ENCODE peak calls at places on chromosomes 5 and 9, in six cellular contexts. One of them, this sample, is unnamed.

GRCh38 chr9:76873056-76873792 is 32.7 kb downstream of the PRUNE2 start:
- DNase-seq in neuronal stem cell: peak; percentile 52
- DNase-seq in H1: no peak
- DNase-seq in IMR-90: no peak
- DNase-seq in trophoblast cell: no peak
- DNase-seq in mesenchymal stem cell: no peak
- DNase-seq in this sample: peak; percentile 69

GRCh38 chr5:28408186-28408585 is 1369.8 kb upstream of the CDH9 start:
- DNase-seq in neuronal stem cell: no peak
- DNase-seq in H1: no peak
- DNase-seq in IMR-90: no peak
- DNase-seq in trophoblast cell: peak; percentile 69
- DNase-seq in mesenchymal stem cell: peak; percentile 45
- DNase-seq in this sample: no peak

GRCh38 chr9:35690447-35691324 is 961 bp upstream of the TPM2 start:
- DNase-seq in neuronal stem cell: peak; percentile 47
- DNase-seq in H1: no peak
- DNase-seq in IMR-90: peak; percentile 75
- DNase-seq in trophoblast cell: peak; percentile 55
- DNase-seq in mesenchymal stem cell: peak; percentile 87
- DNase-seq in this sample: peak; percentile 66

GRCh38 chr5:132383261-132383660 is 13.8 kb downstream of the SLC22A5 start:
- DNase-seq in neuronal stem cell: no peak
- DNase-seq in H1: no peak
- DNase-seq in IMR-90: no peak
- DNase-seq in trophoblast cell: no peak
- DNase-seq in mesenchymal stem cell: no peak
- DNase-seq in this sample: no peak

GRCh38 chr5:93598997-93599371 is 16.0 kb downstream of the NR2F1 start:
- DNase-seq in neuronal stem cell: no peak
- DNase-seq in H1: no peak
- DNase-seq in IMR-90: no peak
- DNase-seq in trophoblast cell: no peak
- DNase-seq in mesenchymal stem cell: no peak
- DNase-seq in this sample: no peak

GRCh38 chr5:24633705-24634325 is 11.0 kb downstream of the CDH10 start:
- DNase-seq in neuronal stem cell: peak; percentile 27
- DNase-seq in H1: no peak
- DNase-seq in IMR-90: peak; percentile 11
- DNase-seq in trophoblast cell: peak; percentile 76
- DNase-seq in mesenchymal stem cell: peak; percentile 62
- DNase-seq in this sample: no peak

GRCh38 chr9:70404261-70404660 is 10.2 kb downstream of the KLF9 start:
- DNase-seq in neuronal stem cell: no peak
- DNase-seq in H1: no peak
- DNase-seq in IMR-90: no peak
- DNase-seq in trophoblast cell: no peak
- DNase-seq in mesenchymal stem cell: no peak
- DNase-seq in this sample: no peak

GRCh38 chr5:131773805-131774204 is 23.0 kb downstream of the FNIP1 start:
- DNase-seq in neuronal stem cell: no peak
- DNase-seq in H1: no peak
- DNase-seq in IMR-90: no peak
- DNase-seq in trophoblast cell: no peak
- DNase-seq in mesenchymal stem cell: no peak
- DNase-seq in this sample: no peak

GRCh38 chr5:132677191-132677590 is 3.4 kb downstream of the IL4 start:
- DNase-seq in neuronal stem cell: no peak
- DNase-seq in H1: no peak
- DNase-seq in IMR-90: peak; percentile 91
- DNase-seq in trophoblast cell: peak; percentile 93
- DNase-seq in mesenchymal stem cell: peak; percentile 96
- DNase-seq in this sample: peak; percentile 59

GRCh38 chr5:125412561-125413535 is 666.4 kb upstream of the ZNF608 start:
- DNase-seq in neuronal stem cell: peak; percentile 80
- DNase-seq in H1: peak; percentile 56
- DNase-seq in IMR-90: peak; percentile 91
- DNase-seq in trophoblast cell: peak; percentile 41
- DNase-seq in mesenchymal stem cell: peak; percentile 96
- DNase-seq in this sample: peak; percentile 87

GRCh38 chr5:176360894-176361436 is 599 bp downstream of the KIAA1191 start:
- DNase-seq in neuronal stem cell: peak; percentile 27
- DNase-seq in H1: no peak
- DNase-seq in IMR-90: peak; percentile 4
- DNase-seq in trophoblast cell: no peak
- DNase-seq in mesenchymal stem cell: no peak
- DNase-seq in this sample: no peak

GRCh38 chr9:73239868-73240267 is 88.2 kb downstream of the ANXA1 start:
- DNase-seq in neuronal stem cell: no peak
- DNase-seq in H1: no peak
- DNase-seq in IMR-90: no peak
- DNase-seq in trophoblast cell: no peak
- DNase-seq in mesenchymal stem cell: peak; percentile 70
- DNase-seq in this sample: no peak

GRCh38 chr9:135522931-135523330 is 1.7 kb downstream of the LCN1 start:
- DNase-seq in neuronal stem cell: no peak
- DNase-seq in H1: no peak
- DNase-seq in IMR-90: no peak
- DNase-seq in trophoblast cell: no peak
- DNase-seq in mesenchymal stem cell: no peak
- DNase-seq in this sample: no peak

GRCh38 chr5:26416911-26417310 is 621.5 kb downstream of the CDH9 start:
- DNase-seq in neuronal stem cell: no peak
- DNase-seq in H1: no peak
- DNase-seq in IMR-90: no peak
- DNase-seq in trophoblast cell: no peak
- DNase-seq in mesenchymal stem cell: no peak
- DNase-seq in this sample: no peak

DNA sequence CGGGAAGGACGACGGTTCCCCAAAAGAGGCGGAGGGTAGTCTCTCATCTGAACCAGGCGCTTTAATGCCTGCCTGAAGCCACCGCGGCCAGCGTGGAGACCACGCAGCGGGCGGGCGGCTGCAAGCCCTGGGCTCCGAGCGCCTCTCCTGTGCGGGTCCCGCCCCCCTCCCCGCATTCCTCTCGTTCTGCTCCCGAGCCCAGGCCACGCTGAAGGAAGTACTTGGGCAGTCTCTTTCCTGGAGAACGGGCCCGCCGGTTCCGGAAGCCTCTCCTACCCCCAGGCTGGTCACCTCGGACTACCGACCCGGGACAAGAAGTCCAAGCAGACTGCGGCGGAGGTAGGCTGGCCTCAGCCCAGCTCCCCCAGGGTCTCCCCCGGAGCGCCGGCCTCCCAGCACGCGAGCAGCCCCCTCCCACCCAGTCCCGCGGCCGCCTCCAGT is 555 bp downstream of the PPIC start:
- DNase-seq in neuronal stem cell: peak; percentile 52
- DNase-seq in H1: peak; percentile 17
- DNase-seq in IMR-90: peak; percentile 29
- DNase-seq in trophoblast cell: peak; percentile 71
- DNase-seq in mesenchymal stem cell: peak; percentile 57
- DNase-seq in this sample: peak; percentile 77
- H4K8ac ChIP-seq in neuronal stem cell: no peak overlapping the region
- H4K8ac ChIP-seq in H1: no peak overlapping the region
- H4K8ac ChIP-seq in IMR-90: peak overlapping the region; percentile 72
- H4K8ac ChIP-seq in trophoblast cell: peak overlapping the region; percentile 86
- H4K8ac ChIP-seq in mesenchymal stem cell: peak overlapping the region; percentile 78
- H4K8ac ChIP-seq in this sample: no peak overlapping the region

DNA sequence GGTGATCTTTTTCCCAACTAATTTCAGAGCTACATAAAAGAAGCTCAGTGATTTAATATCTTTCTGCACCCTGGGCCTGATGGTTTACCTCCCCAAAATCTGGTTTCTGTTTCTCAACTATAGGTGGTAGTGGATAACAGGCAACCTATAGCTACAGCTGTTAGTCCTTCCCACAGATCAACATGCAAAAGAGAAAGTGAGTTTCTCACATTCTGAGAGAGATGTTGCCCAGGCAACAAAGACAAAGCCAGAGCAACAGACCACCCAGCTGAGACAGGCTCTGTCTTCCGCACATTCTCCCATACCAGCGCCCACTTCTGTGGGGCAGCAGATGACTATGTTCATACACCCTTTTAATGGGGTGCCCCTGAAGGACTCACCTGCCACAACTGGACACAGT is 40.7 kb upstream of the PPP2R2B start:
- DNase-seq in neuronal stem cell: peak; percentile 48
- DNase-seq in H1: no peak
- DNase-seq in IMR-90: no peak
- DNase-seq in trophoblast cell: no peak
- DNase-seq in mesenchymal stem cell: no peak
- DNase-seq in this sample: peak; percentile 82
- H3K4me1 ChIP-seq in neuronal stem cell: peaks cover 10% of the 10 kb centered on the region
- H3K4me1 ChIP-seq in H1: peaks cover 5% of the 10 kb centered on the region
- H3K4me1 ChIP-seq in IMR-90: no peaks in the 10 kb centered on the region
- H3K4me1 ChIP-seq in trophoblast cell: no peaks in the 10 kb centered on the region
- H3K4me1 ChIP-seq in mesenchymal stem cell: no peaks in the 10 kb centered on the region
- H3K4me1 ChIP-seq in this sample: no peaks in the 10 kb centered on the region

DNA sequence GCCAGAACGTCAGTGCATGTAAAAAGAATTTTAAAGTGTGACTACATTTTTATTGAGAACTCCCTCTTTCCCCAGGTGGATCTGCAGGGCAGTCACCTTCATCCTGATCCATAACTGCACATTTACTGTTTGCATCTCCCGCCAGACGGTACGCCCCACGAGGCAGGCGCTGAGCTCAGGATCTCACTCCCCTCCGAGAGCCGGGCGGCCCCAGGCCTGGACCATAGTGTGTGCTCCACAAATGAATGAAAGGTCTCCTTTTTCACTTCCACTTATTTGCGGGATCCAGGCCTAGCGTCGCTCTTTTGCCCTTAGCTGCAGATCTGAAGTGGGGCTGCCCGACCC is 378 bp downstream of the DROSHA start:
- DNase-seq in neuronal stem cell: no peak
- DNase-seq in H1: no peak
- DNase-seq in IMR-90: no peak
- DNase-seq in trophoblast cell: peak; percentile 30
- DNase-seq in mesenchymal stem cell: peak; percentile 47
- DNase-seq in this sample: no peak
- H4K8ac ChIP-seq in neuronal stem cell: no peak overlapping the region
- H4K8ac ChIP-seq in H1: peak overlapping the region; percentile 75
- H4K8ac ChIP-seq in IMR-90: peak overlapping the region; percentile 65
- H4K8ac ChIP-seq in trophoblast cell: peak overlapping the region; percentile 80
- H4K8ac ChIP-seq in mesenchymal stem cell: peak overlapping the region; percentile 5
- H4K8ac ChIP-seq in this sample: no peak overlapping the region

GRCh38 chr5:39160576-39161213 is 58.7 kb downstream of the FYB1 start:
- DNase-seq in neuronal stem cell: no peak
- DNase-seq in H1: no peak
- DNase-seq in IMR-90: no peak
- DNase-seq in trophoblast cell: no peak
- DNase-seq in mesenchymal stem cell: no peak
- DNase-seq in this sample: no peak

GRCh38 chr5:39161578-39161977 is 57.8 kb downstream of the FYB1 start:
- DNase-seq in neuronal stem cell: no peak
- DNase-seq in H1: no peak
- DNase-seq in IMR-90: no peak
- DNase-seq in trophoblast cell: no peak
- DNase-seq in mesenchymal stem cell: no peak
- DNase-seq in this sample: no peak

GRCh38 chr5:39164529-39165402 is 54.6 kb downstream of the FYB1 start:
- DNase-seq in neuronal stem cell: no peak
- DNase-seq in H1: no peak
- DNase-seq in IMR-90: peak; percentile 19
- DNase-seq in trophoblast cell: peak; percentile 64
- DNase-seq in mesenchymal stem cell: no peak
- DNase-seq in this sample: no peak

GRCh38 chr5:39167141-39167972 is 52.0 kb downstream of the FYB1 start:
- DNase-seq in neuronal stem cell: no peak
- DNase-seq in H1: no peak
- DNase-seq in IMR-90: peak; percentile 28
- DNase-seq in trophoblast cell: peak; percentile 45
- DNase-seq in mesenchymal stem cell: peak; percentile 27
- DNase-seq in this sample: no peak

GRCh38 chr5:39164016-39164415 is 55.3 kb downstream of the FYB1 start:
- DNase-seq in neuronal stem cell: no peak
- DNase-seq in H1: no peak
- DNase-seq in IMR-90: no peak
- DNase-seq in trophoblast cell: no peak
- DNase-seq in mesenchymal stem cell: no peak
- DNase-seq in this sample: no peak
- H3K4me1 ChIP-seq in neuronal stem cell: no peaks in the 10 kb centered on the region
- H3K4me1 ChIP-seq in H1: no peaks in the 10 kb centered on the region
- H3K4me1 ChIP-seq in IMR-90: no peaks in the 10 kb centered on the region
- H3K4me1 ChIP-seq in trophoblast cell: no peaks in the 10 kb centered on the region
- H3K4me1 ChIP-seq in mesenchymal stem cell: peaks cover 2% of the 10 kb centered on the region
- H3K4me1 ChIP-seq in this sample: no peaks in the 10 kb centered on the region

GRCh38 chr5:160727296-160727997 is 124.6 kb downstream of the ATP10B start:
- DNase-seq in neuronal stem cell: no peak
- DNase-seq in H1: no peak
- DNase-seq in IMR-90: no peak
- DNase-seq in trophoblast cell: no peak
- DNase-seq in mesenchymal stem cell: no peak
- DNase-seq in this sample: no peak

GRCh38 chr5:160726721-160727120 is 125.3 kb downstream of the ATP10B start:
- DNase-seq in neuronal stem cell: no peak
- DNase-seq in H1: no peak
- DNase-seq in IMR-90: no peak
- DNase-seq in trophoblast cell: no peak
- DNase-seq in mesenchymal stem cell: no peak
- DNase-seq in this sample: no peak
- H4K8ac ChIP-seq in neuronal stem cell: no peak overlapping the region
- H4K8ac ChIP-seq in H1: no peak overlapping the region
- H4K8ac ChIP-seq in IMR-90: no peak overlapping the region
- H4K8ac ChIP-seq in trophoblast cell: no peak overlapping the region
- H4K8ac ChIP-seq in mesenchymal stem cell: no peak overlapping the region
- H4K8ac ChIP-seq in this sample: no peak overlapping the region

GRCh38 chr9:92943062-92943616 is 4.2 kb upstream of the FGD3 start:
- DNase-seq in neuronal stem cell: no peak
- DNase-seq in H1: no peak
- DNase-seq in IMR-90: no peak
- DNase-seq in trophoblast cell: peak; percentile 52
- DNase-seq in mesenchymal stem cell: no peak
- DNase-seq in this sample: no peak
- H3K4me1 ChIP-seq in neuronal stem cell: peaks cover 9% of the 10 kb centered on the region
- H3K4me1 ChIP-seq in H1: no peaks in the 10 kb centered on the region
- H3K4me1 ChIP-seq in IMR-90: no peaks in the 10 kb centered on the region
- H3K4me1 ChIP-seq in trophoblast cell: no peaks in the 10 kb centered on the region
- H3K4me1 ChIP-seq in mesenchymal stem cell: peaks cover 8% of the 10 kb centered on the region
- H3K4me1 ChIP-seq in this sample: no peaks in the 10 kb centered on the region